ENCODE peak calls at places on chromosomes 6 and 20, in five cellular contexts. One of them, this sample, is unnamed.
A peak's percentile ranks its signal among the peaks of the same experiment; 100 is the strongest.

GRCh38 chr6:4021862-4022715 is 56.8 kb downstream of the FAM217A start:
- DNase-seq in uterus: no peak
- DNase-seq in endodermal cell: no peak
- DNase-seq in left lung: no peak
- DNase-seq in pancreas: no peak
- DNase-seq in this sample: no peak

GRCh38 chr6:46963626-46964025 is 41.9 kb upstream of the ADGRF5 start:
- DNase-seq in uterus: no peak
- DNase-seq in endodermal cell: no peak
- DNase-seq in left lung: no peak
- DNase-seq in pancreas: no peak
- DNase-seq in this sample: no peak

GRCh38 chr6:116016846-116017545 is 43.7 kb downstream of the FRK start:
- DNase-seq in uterus: no peak
- DNase-seq in endodermal cell: no peak
- DNase-seq in left lung: no peak
- DNase-seq in pancreas: no peak
- DNase-seq in this sample: no peak

GRCh38 chr6:74277749-74278148 is 581.7 kb downstream of the CD109 start:
- DNase-seq in uterus: no peak
- DNase-seq in endodermal cell: no peak
- DNase-seq in left lung: no peak
- DNase-seq in pancreas: no peak
- DNase-seq in this sample: no peak

GRCh38 chr6:45026003-45026516 is 302.1 kb upstream of the RUNX2 start:
- DNase-seq in uterus: no peak
- DNase-seq in endodermal cell: no peak
- DNase-seq in left lung: no peak
- DNase-seq in pancreas: no peak
- DNase-seq in this sample: no peak

GRCh38 chr6:116392158-116393032 is 21.6 kb downstream of the DSE start:
- DNase-seq in uterus: no peak
- DNase-seq in endodermal cell: no peak
- DNase-seq in left lung: no peak
- DNase-seq in pancreas: no peak
- DNase-seq in this sample: no peak

GRCh38 chr6:90315354-90315960 is 18.8 kb upstream of the BACH2 start:
- DNase-seq in uterus: no peak
- DNase-seq in endodermal cell: no peak
- DNase-seq in left lung: no peak
- DNase-seq in pancreas: no peak
- DNase-seq in this sample: no peak

GRCh38 chr20:64011366-64011779 is 24.6 kb upstream of the C20orf204 start:
- DNase-seq in uterus: no peak
- DNase-seq in endodermal cell: no peak
- DNase-seq in left lung: no peak
- DNase-seq in pancreas: no peak
- DNase-seq in this sample: no peak

GRCh38 chr6:39926668-39927067 is 7.6 kb downstream of the MOCS1 start:
- DNase-seq in uterus: no peak
- DNase-seq in endodermal cell: no peak
- DNase-seq in left lung: no peak
- DNase-seq in pancreas: no peak
- DNase-seq in this sample: no peak

GRCh38 chr6:10613693-10614092 is 80.7 kb downstream of the C6orf52 start:
- DNase-seq in uterus: no peak
- DNase-seq in endodermal cell: peak; percentile 27
- DNase-seq in left lung: no peak
- DNase-seq in pancreas: no peak
- DNase-seq in this sample: no peak

GRCh38 chr6:17413313-17413750 is 19.9 kb downstream of the CAP2 start:
- DNase-seq in uterus: no peak
- DNase-seq in endodermal cell: no peak
- DNase-seq in left lung: no peak
- DNase-seq in pancreas: no peak
- DNase-seq in this sample: no peak

GRCh38 chr20:63172726-63173125 is 43.2 kb downstream of the YTHDF1 start:
- DNase-seq in uterus: no peak
- DNase-seq in endodermal cell: peak; percentile 76
- DNase-seq in left lung: no peak
- DNase-seq in pancreas: no peak
- DNase-seq in this sample: no peak

GRCh38 chr20:36571564-36572504 is 1.6 kb upstream of the TGIF2 start:
- DNase-seq in uterus: no peak
- DNase-seq in endodermal cell: peak; percentile 89
- DNase-seq in left lung: no peak
- DNase-seq in pancreas: no peak
- DNase-seq in this sample: no peak

GRCh38 chr6:87237804-87238203 is 82.4 kb downstream of the ZNF292 start:
- DNase-seq in uterus: no peak
- DNase-seq in endodermal cell: no peak
- DNase-seq in left lung: no peak
- DNase-seq in pancreas: no peak
- DNase-seq in this sample: no peak

GRCh38 chr6:42448391-42448790 is 3.3 kb downstream of the TRERF1 start:
- DNase-seq in uterus: no peak
- DNase-seq in endodermal cell: no peak
- DNase-seq in left lung: no peak
- DNase-seq in pancreas: no peak
- DNase-seq in this sample: no peak

GRCh38 chr6:96153775-96154174 is 138.0 kb downstream of the FUT9 start:
- DNase-seq in uterus: no peak
- DNase-seq in endodermal cell: no peak
- DNase-seq in left lung: no peak
- DNase-seq in pancreas: no peak
- DNase-seq in this sample: no peak

GRCh38 chr6:111794716-111795452 is 78.4 kb downstream of the FYN start:
- DNase-seq in uterus: no peak
- DNase-seq in endodermal cell: no peak
- DNase-seq in left lung: no peak
- DNase-seq in pancreas: no peak
- DNase-seq in this sample: no peak

GRCh38 chr6:81834141-81834621 is 81.7 kb upstream of the TENT5A start:
- DNase-seq in uterus: no peak
- DNase-seq in endodermal cell: no peak
- DNase-seq in left lung: no peak
- DNase-seq in pancreas: no peak
- DNase-seq in this sample: peak; percentile 71

GRCh38 chr6:39899540-39900295 is 34.5 kb downstream of the MOCS1 start:
- DNase-seq in uterus: no peak
- DNase-seq in endodermal cell: no peak
- DNase-seq in left lung: no peak
- DNase-seq in pancreas: no peak
- DNase-seq in this sample: no peak

GRCh38 chr6:75204222-75204958 is 1.5 kb downstream of the COL12A1 start:
- DNase-seq in uterus: peak; percentile 90
- DNase-seq in endodermal cell: peak; percentile 92
- DNase-seq in left lung: peak; percentile 60
- DNase-seq in pancreas: peak; percentile 71
- DNase-seq in this sample: peak; percentile 86

GRCh38 chr20:63957004-63957689 is 931 bp upstream of the UCKL1 start:
- DNase-seq in uterus: peak; percentile 64
- DNase-seq in endodermal cell: peak; percentile 93
- DNase-seq in left lung: peak; percentile 86
- DNase-seq in pancreas: peak; percentile 74
- DNase-seq in this sample: no peak

GRCh38 chr20:63537525-63538203 is 488 bp upstream of the PTK6 start:
- DNase-seq in uterus: peak; percentile 64
- DNase-seq in endodermal cell: peak; percentile 95
- DNase-seq in left lung: peak; percentile 99
- DNase-seq in pancreas: peak; percentile 93
- DNase-seq in this sample: peak; percentile 82

GRCh38 chr6:100257661-100258395 is 206.9 kb downstream of the SIM1 start:
- DNase-seq in uterus: no peak
- DNase-seq in endodermal cell: no peak
- DNase-seq in left lung: no peak
- DNase-seq in pancreas: no peak
- DNase-seq in this sample: no peak

GRCh38 chr6:140809694-140810101 is 1323.0 kb upstream of the GJE1 start:
- DNase-seq in uterus: no peak
- DNase-seq in endodermal cell: no peak
- DNase-seq in left lung: no peak
- DNase-seq in pancreas: no peak
- DNase-seq in this sample: no peak

GRCh38 chr20:10855778-10856177 is 182.0 kb upstream of the JAG1 start:
- DNase-seq in uterus: no peak
- DNase-seq in endodermal cell: no peak
- DNase-seq in left lung: no peak
- DNase-seq in pancreas: no peak
- DNase-seq in this sample: no peak

GRCh38 chr20:9071976-9072726 is 3.3 kb downstream of the PLCB4 start:
- DNase-seq in uterus: no peak
- DNase-seq in endodermal cell: no peak
- DNase-seq in left lung: no peak
- DNase-seq in pancreas: no peak
- DNase-seq in this sample: no peak

GRCh38 chr6:38282911-38283310 is 356.8 kb downstream of the BTBD9 start:
- DNase-seq in uterus: no peak
- DNase-seq in endodermal cell: no peak
- DNase-seq in left lung: no peak
- DNase-seq in pancreas: no peak
- DNase-seq in this sample: no peak
- H3K4me1 ChIP-seq in uterus: no peaks in the 10 kb centered on the region
- H3K4me1 ChIP-seq in endodermal cell: peaks cover 19% of the 10 kb centered on the region
- H3K4me1 ChIP-seq in left lung: no peaks in the 10 kb centered on the region
- H3K4me1 ChIP-seq in pancreas: no peaks in the 10 kb centered on the region
- H3K4me1 ChIP-seq in this sample: peaks cover 4% of the 10 kb centered on the region

DNA sequence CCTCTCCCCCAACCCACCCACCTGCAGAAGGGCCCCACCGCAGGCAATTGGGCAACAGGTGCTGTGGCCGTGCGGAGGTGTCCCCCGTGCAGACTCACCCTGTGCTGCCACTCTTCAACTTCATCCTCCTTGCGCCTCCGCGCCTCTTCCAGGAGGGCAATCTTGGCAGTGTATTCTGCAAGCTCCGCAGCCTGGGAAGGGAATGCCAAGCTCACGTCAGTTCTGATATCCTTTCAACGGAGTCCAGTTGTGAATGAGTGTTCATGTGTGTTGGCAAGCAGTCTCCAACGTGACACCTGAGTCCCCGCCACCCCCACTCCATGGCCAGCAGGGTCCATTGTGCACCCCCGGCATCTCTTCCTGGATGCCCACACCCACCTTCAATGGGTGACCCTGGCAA is 49.9 kb downstream of the EZR start:
- DNase-seq in uterus: no peak
- DNase-seq in endodermal cell: no peak
- DNase-seq in left lung: no peak
- DNase-seq in pancreas: no peak
- DNase-seq in this sample: no peak
- H3K4me1 ChIP-seq in uterus: no peaks in the 10 kb centered on the region
- H3K4me1 ChIP-seq in endodermal cell: peaks cover 11% of the 10 kb centered on the region
- H3K4me1 ChIP-seq in left lung: peaks cover 10% of the 10 kb centered on the region
- H3K4me1 ChIP-seq in pancreas: no peaks in the 10 kb centered on the region
- H3K4me1 ChIP-seq in this sample: no peaks in the 10 kb centered on the region

GRCh38 chr20:54065601-54066038 is 4.8 kb downstream of the BCAS1 start:
- DNase-seq in uterus: no peak
- DNase-seq in endodermal cell: no peak
- DNase-seq in left lung: no peak
- DNase-seq in pancreas: no peak
- DNase-seq in this sample: no peak

GRCh38 chr20:54063998-54064676 is 6.3 kb downstream of the BCAS1 start:
- DNase-seq in uterus: no peak
- DNase-seq in endodermal cell: no peak
- DNase-seq in left lung: no peak
- DNase-seq in pancreas: no peak
- DNase-seq in this sample: no peak

GRCh38 chr20:54062812-54063280 is 7.5 kb downstream of the BCAS1 start:
- DNase-seq in uterus: no peak
- DNase-seq in endodermal cell: no peak
- DNase-seq in left lung: no peak
- DNase-seq in pancreas: no peak
- DNase-seq in this sample: no peak

GRCh38 chr20:54063580-54063979 is 6.8 kb downstream of the BCAS1 start:
- DNase-seq in uterus: no peak
- DNase-seq in endodermal cell: no peak
- DNase-seq in left lung: no peak
- DNase-seq in pancreas: no peak
- DNase-seq in this sample: no peak

DNA sequence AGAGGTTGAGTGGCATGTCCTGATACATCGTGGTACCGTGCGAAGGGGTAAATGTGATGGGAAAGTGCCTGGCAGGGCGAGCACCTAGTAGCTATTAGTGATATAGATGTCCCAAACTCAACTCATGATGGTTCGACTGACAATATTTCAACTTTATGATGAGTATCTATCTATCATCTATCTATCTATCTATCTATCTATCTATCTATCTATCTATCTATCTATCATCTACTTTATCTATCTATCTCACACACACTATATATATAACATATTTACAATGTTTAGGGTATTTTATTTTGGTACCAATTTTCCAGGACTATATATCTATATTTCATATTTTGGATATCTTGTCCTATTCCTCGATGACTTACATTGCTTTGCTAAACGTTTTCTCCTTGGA is 5.5 kb downstream of the BCAS1 start:
- DNase-seq in uterus: no peak
- DNase-seq in endodermal cell: no peak
- DNase-seq in left lung: no peak
- DNase-seq in pancreas: no peak
- DNase-seq in this sample: no peak
- H3K4me1 ChIP-seq in uterus: no peaks in the 10 kb centered on the region
- H3K4me1 ChIP-seq in endodermal cell: peaks cover 4% of the 10 kb centered on the region
- H3K4me1 ChIP-seq in left lung: peaks cover 4% of the 10 kb centered on the region
- H3K4me1 ChIP-seq in pancreas: no peaks in the 10 kb centered on the region
- H3K4me1 ChIP-seq in this sample: no peaks in the 10 kb centered on the region

DNA sequence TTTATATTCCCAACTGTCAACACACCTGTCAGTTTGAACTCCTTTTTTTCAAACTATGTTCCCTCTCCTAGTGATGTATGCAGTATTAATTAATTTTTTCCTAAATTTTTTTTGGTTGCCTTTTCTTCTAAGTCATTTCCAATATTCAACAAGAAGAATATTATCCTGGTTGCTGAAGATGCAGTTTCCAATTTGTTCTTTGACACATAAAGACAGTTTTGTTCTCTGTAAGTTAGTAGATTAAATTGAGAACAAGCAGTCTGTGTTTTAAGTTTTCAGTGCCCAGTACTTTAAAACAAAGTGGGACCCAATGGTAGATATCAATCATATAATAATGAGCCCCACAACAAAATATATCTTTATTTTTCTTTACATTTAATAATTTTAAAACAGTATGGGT is 47.3 kb downstream of the GJA1 start:
- DNase-seq in uterus: no peak
- DNase-seq in endodermal cell: no peak
- DNase-seq in left lung: no peak
- DNase-seq in pancreas: no peak
- DNase-seq in this sample: no peak
- H3K4me1 ChIP-seq in uterus: no peaks in the 10 kb centered on the region
- H3K4me1 ChIP-seq in endodermal cell: peaks cover 4% of the 10 kb centered on the region
- H3K4me1 ChIP-seq in left lung: no peaks in the 10 kb centered on the region
- H3K4me1 ChIP-seq in pancreas: no peaks in the 10 kb centered on the region
- H3K4me1 ChIP-seq in this sample: no peaks in the 10 kb centered on the region